ENCODE peak calls at places on chromosomes 3 and 15, in seven cellular contexts. B is breast epithelium; U is dorsolateral prefrontal cortex; I is esophagus squamous epithelium; M is thoracic aorta; K is psoas muscle; Z is CD8-positive, alpha-beta memory T cell. A is an unnamed sample.

GRCh38 chr3:37862219-37862711 is 585 bp downstream of the CTDSPL start:
- DNase-seq in B (peak; percentile 56), U (peak; percentile 26), I (no peak), M (no peak), K (peak; percentile 62), Z (peak; percentile 27), A (peak; percentile 56)

GRCh38 chr3:47583320-47584075 is 4.8 kb upstream of the CSPG5 start:
- DNase-seq in B (no peak), U (no peak), I (no peak), M (no peak), K (no peak), Z (no peak), A (no peak)

GRCh38 chr15:92409006-92409405 is 15.3 kb downstream of the ST8SIA2 start:
- DNase-seq in B (no peak), U (no peak), I (no peak), M (no peak), K (no peak), Z (no peak), A (no peak)

GRCh38 chr3:107522510-107523360 is at the start of gene BBX:
- DNase-seq in B (peak; percentile 93), U (peak; percentile 98), I (peak; percentile 59), M (peak; percentile 66), K (peak; percentile 93), Z (peak; percentile 97), A (peak; percentile 97)

GRCh38 chr3:187086831-187087230 is 52.5 kb downstream of the RPL39L start:
- DNase-seq in B (no peak), U (no peak), I (no peak), M (no peak), K (no peak), Z (no peak), A (no peak)

GRCh38 chr3:152385761-152386160 is 117.0 kb downstream of the MBNL1 start:
- DNase-seq in B (no peak), U (no peak), I (no peak), M (no peak), K (no peak), Z (no peak), A (no peak)

GRCh38 chr3:183253364-183253960 is 409 bp downstream of the B3GNT5 start:
- DNase-seq in B (no peak), U (no peak), I (no peak), M (no peak), K (peak; percentile 88), Z (peak; percentile 12), A (peak; percentile 79)

GRCh38 chr15:76994971-76995945 is at the start of gene PSTPIP1:
- DNase-seq in B (peak; percentile 42), U (peak; percentile 43), I (no peak), M (no peak), K (no peak), Z (peak; percentile 77), A (no peak)

GRCh38 chr15:100723323-100723801 is 121.0 kb downstream of the ASB7 start:
- DNase-seq in B (peak; percentile 30), U (no peak), I (no peak), M (no peak), K (no peak), Z (no peak), A (no peak)

GRCh38 chr3:184563569-184563925 is 2.0 kb downstream of the EPHB3 start:
- DNase-seq in B (no peak), U (no peak), I (no peak), M (no peak), K (no peak), Z (no peak), A (no peak)

GRCh38 chr3:47877288-47877687 is 74.3 kb downstream of the DHX30 start:
- DNase-seq in B (no peak), U (no peak), I (no peak), M (no peak), K (no peak), Z (no peak), A (no peak)

GRCh38 chr3:190786898-190787297 is 75.6 kb downstream of the GMNC start:
- DNase-seq in B (no peak), U (no peak), I (no peak), M (no peak), K (no peak), Z (no peak), A (no peak)

GRCh38 chr15:52520421-52520820 is 8.3 kb downstream of the MYO5A start:
- DNase-seq in B (no peak), U (no peak), I (no peak), M (no peak), K (no peak), Z (no peak), A (no peak)

GRCh38 chr3:146747928-146748327 is 142.8 kb upstream of the PLSCR5 start:
- DNase-seq in B (no peak), U (no peak), I (no peak), M (no peak), K (no peak), Z (no peak), A (no peak)

GRCh38 chr3:44993471-44994205 is 17.6 kb downstream of the EXOSC7 start:
- DNase-seq in B (no peak), U (no peak), I (no peak), M (no peak), K (no peak), Z (no peak), A (no peak)

GRCh38 chr15:76839173-76839572 is 66.0 kb downstream of the SCAPER start:
- DNase-seq in B (no peak), U (no peak), I (no peak), M (no peak), K (no peak), Z (no peak), A (no peak)

GRCh38 chr3:194610690-194611089 is 22.5 kb downstream of the TMEM44 start:
- DNase-seq in B (no peak), U (no peak), I (no peak), M (no peak), K (no peak), Z (no peak), A (no peak)

GRCh38 chr3:14590594-14590993 is 50.5 kb upstream of the GRIP2 start:
- DNase-seq in B (no peak), U (no peak), I (no peak), M (no peak), K (no peak), Z (no peak), A (no peak)

GRCh38 chr3:24506966-24507775 is 12.5 kb upstream of the THRB start:
- DNase-seq in B (no peak), U (no peak), I (no peak), M (no peak), K (no peak), Z (no peak), A (no peak)

GRCh38 chr15:96093063-96093462 is 237.4 kb upstream of the NR2F2 start:
- DNase-seq in B (no peak), U (no peak), I (no peak), M (no peak), K (no peak), Z (no peak), A (no peak)

GRCh38 chr3:53161820-53162671 is 1.0 kb downstream of the PRKCD start:
- DNase-seq in B (no peak), U (no peak), I (no peak), M (no peak), K (no peak), Z (peak; percentile 33), A (peak; percentile 21)

GRCh38 chr3:53161345-53161819 is 373 bp downstream of the PRKCD start:
- DNase-seq in B (no peak), U (no peak), I (no peak), M (no peak), K (peak; percentile 65), Z (no peak), A (peak; percentile 40)

GRCh38 chr3:53163459-53164387 is 2.7 kb downstream of the PRKCD start:
- DNase-seq in B (no peak), U (no peak), I (no peak), M (no peak), K (no peak), Z (no peak), A (peak; percentile 23)

GRCh38 chr3:53164911-53165310 is 3.9 kb downstream of the PRKCD start:
- DNase-seq in B (no peak), U (no peak), I (no peak), M (no peak), K (no peak), Z (no peak), A (no peak)

GRCh38 chr3:53162672-53163458 is 1.9 kb downstream of the PRKCD start:
- DNase-seq in B (no peak), U (no peak), I (peak; percentile 36), M (no peak), K (no peak), Z (peak; percentile 41), A (peak; percentile 32)
- H3K27ac ChIP-seq in B (peak overlapping the region; percentile 50), U (peak overlapping the region; percentile 40), I (peak overlapping the region; percentile 94), M (peak overlapping the region; percentile 60), K (no peak overlapping the region), Z (peak overlapping the region; percentile 43), A (peak overlapping the region; percentile 89)

DNA sequence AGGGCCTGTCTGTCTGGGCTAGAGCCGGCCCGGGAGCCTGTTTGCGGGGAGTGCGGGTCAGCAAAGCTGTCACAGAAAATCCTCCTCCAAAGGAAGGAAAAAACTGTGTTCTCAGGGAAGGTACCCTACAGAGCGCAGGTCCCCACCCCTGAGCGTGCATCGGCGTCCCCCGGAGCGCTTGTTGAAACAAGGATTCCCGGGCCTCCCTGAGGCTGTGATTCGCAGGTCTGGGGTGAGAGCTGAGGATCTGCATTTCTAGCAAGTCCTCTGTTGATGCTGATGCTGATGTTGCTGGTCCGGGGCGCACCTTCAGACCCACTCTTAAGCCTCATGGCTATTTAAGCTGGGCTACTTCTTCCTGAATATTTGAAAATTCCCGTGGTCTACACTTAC is 226.3 kb upstream of the IGF1R start:
- DNase-seq in B (no peak), U (no peak), I (no peak), M (no peak), K (no peak), Z (no peak), A (no peak)
- H3K27me3 ChIP-seq in B (no peaks in the 10 kb centered on the region), U (peaks cover 39% of the 10 kb centered on the region), I (peaks cover 7% of the 10 kb centered on the region), M (no peaks in the 10 kb centered on the region), K (peaks cover 9% of the 10 kb centered on the region), Z (peaks cover 4% of the 10 kb centered on the region), A (no peaks in the 10 kb centered on the region)

GRCh38 chr3:115623414-115623868 is at the start of gene GAP43:
- DNase-seq in B (no peak), U (peak; percentile 71), I (no peak), M (no peak), K (peak; percentile 48), Z (peak; percentile 9), A (peak; percentile 37)
- H3K4me3 ChIP-seq in B (peak within 1 kb of the TSS; percentile 27), U (peak within 1 kb of the TSS; percentile 64), I (no peak within 1 kb of the TSS), M (peak within 1 kb of the TSS; percentile 66), K (peak within 1 kb of the TSS; percentile 53), Z (no peak within 1 kb of the TSS), A (peak within 1 kb of the TSS; percentile 12)

DNA sequence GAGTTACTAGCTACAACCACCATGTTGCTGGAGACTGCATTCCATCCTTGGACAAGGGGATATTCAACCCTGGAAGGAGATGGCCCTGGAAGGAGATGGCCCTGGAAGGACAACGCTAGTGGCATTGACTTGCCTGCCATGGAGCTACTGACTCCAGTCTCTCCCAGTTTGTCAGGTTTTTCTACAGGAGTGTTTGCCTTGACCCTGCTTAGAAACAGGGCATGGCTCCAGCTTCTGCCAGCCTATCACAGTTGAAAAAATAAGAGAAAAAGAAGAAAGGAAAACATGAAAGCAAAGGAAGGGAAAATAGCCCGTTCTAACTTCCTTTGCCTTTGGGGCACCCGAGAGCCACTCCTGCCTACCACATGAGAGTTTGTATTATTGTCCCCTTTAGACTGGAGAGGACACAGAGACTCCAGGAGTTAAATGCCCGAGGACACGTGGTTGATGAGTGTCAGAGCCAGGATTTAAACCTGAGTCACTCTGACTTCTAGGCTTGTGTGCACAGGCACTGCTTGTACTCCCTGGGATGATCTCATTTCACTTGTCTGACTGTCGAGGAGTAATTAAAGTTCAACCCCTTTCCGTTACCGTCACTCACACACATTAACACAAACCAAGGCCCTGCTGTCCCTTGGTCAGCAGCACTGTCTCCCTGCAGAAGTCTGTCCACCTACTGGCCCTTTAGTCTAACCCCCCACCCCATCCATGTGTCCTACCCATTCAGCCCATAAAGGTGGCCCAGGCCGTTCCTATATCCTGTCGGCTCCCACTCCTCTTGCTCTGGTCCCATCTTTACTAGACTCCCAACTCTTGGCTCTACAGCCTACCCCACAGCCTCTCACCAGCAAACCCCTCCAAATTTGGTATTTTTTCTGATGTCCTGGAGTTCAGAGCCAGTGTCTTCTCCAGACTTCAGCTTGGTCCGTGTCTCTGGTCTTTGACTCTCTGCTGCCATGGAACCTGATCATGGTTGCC is 46.1 kb downstream of the C2CD4A start:
- DNase-seq in B (peak; percentile 64), U (no peak), I (no peak), M (no peak), K (no peak), Z (no peak), A (no peak)
- H3K27ac ChIP-seq in B (peak overlapping the region; percentile 53), U (no peak overlapping the region), I (peak overlapping the region; percentile 46), M (no peak overlapping the region), K (peak overlapping the region; percentile 58), Z (no peak overlapping the region), A (no peak overlapping the region)